ENCODE peak calls at places on chromosome 1, in ten cellular contexts. E is mesothelial cell of epicardium; W is CD8-positive, alpha-beta T cell; K is omental fat pad; Q is RWPE1; U is lung; L is glutamatergic neuron; D is cardiac fibroblast; S is fibroblast of lung; F is endothelial cell. O is an unnamed sample.

GRCh38 chr1:21639594-21640041 is 29.5 kb downstream of the RAP1GAP start:
- DNase-seq in U (no peak), Q (no peak), E (no peak), L (no peak), D (peak), W (no peak), K (no peak), F (no peak), S (peak), O (no peak)

GRCh38 chr1:109613396-109614147 is 5.8 kb downstream of the GNAT2 start:
- DNase-seq in S (peak), D (no peak), F (no peak), K (no peak), L (no peak), W (no peak), Q (no peak), E (no peak), U (no peak), O (no peak)

GRCh38 chr1:1402081-1402900 is 3.2 kb upstream of the CCNL2 start:
- DNase-seq in S (peak), W (no peak), F (peak), E (no peak), D (peak), Q (no peak), L (peak), K (no peak), U (no peak), O (no peak)

GRCh38 chr1:95002657-95003432 is 69.9 kb downstream of the ALG14 start:
- DNase-seq in Q (no peak), D (no peak), S (peak), K (no peak), L (no peak), U (no peak), W (no peak), F (no peak), E (peak), O (no peak)

GRCh38 chr1:241642593-241642944 is 2.4 kb upstream of the CHML start:
- DNase-seq in L (no peak), W (no peak), U (no peak), D (no peak), F (no peak), S (no peak), E (no peak), Q (no peak), K (no peak), O (no peak)

GRCh38 chr1:156076609-156077429 is 5.4 kb downstream of the MEX3A start:
- DNase-seq in F (peak), Q (no peak), K (no peak), S (no peak), D (no peak), L (peak), E (no peak), U (no peak), W (no peak), O (peak)

GRCh38 chr1:10431065-10431730 is 965 bp downstream of the CENPS start:
- DNase-seq in W (no peak), S (peak), L (no peak), Q (no peak), K (no peak), F (peak), E (no peak), D (no peak), U (no peak), O (no peak)

GRCh38 chr1:183106166-183106565 is 79.9 kb upstream of the LAMC2 start:
- DNase-seq in K (no peak), Q (no peak), S (peak), L (no peak), D (peak), F (no peak), E (no peak), U (no peak), W (no peak), O (no peak)

GRCh38 chr1:7677815-7678214 is 93.3 kb upstream of the VAMP3 start:
- DNase-seq in K (no peak), S (no peak), U (no peak), L (no peak), W (no peak), Q (no peak), F (no peak), E (no peak), D (no peak), O (no peak)

GRCh38 chr1:200131551-200132125 is 104.1 kb downstream of the NR5A2 start:
- DNase-seq in F (no peak), W (no peak), K (no peak), E (no peak), S (peak), Q (no peak), L (no peak), D (no peak), U (no peak), O (no peak)

GRCh38 chr1:218259800-218260199 is 25.3 kb upstream of the RRP15 start:
- DNase-seq in F (peak), Q (no peak), K (no peak), S (peak), L (no peak), E (no peak), D (peak), U (no peak), W (no peak), O (no peak)

GRCh38 chr1:19203440-19203839 is 6.6 kb downstream of the UBR4 start:
- DNase-seq in E (no peak), Q (peak), D (peak), W (no peak), K (no peak), F (no peak), S (peak), L (no peak), U (peak), O (no peak)

GRCh38 chr1:220300442-220301121 is 28.3 kb upstream of the RAB3GAP2 start:
- DNase-seq in S (peak), U (peak), D (peak), Q (peak), E (peak), K (peak), W (no peak), F (peak), L (peak), O (no peak)

GRCh38 chr1:23557471-23558124 is 1.7 kb downstream of the ID3 start:
- DNase-seq in L (no peak), W (no peak), F (no peak), S (no peak), D (peak), K (no peak), E (no peak), U (no peak), Q (no peak), O (no peak)

GRCh38 chr1:77188770-77189169 is 30.5 kb downstream of the PIGK start:
- DNase-seq in S (no peak), D (no peak), K (no peak), L (no peak), F (no peak), W (no peak), Q (no peak), U (no peak), E (no peak), O (no peak)

GRCh38 chr1:59971464-59971911 is 44.9 kb upstream of the CYP2J2 start:
- DNase-seq in Q (peak), F (peak), U (peak), K (peak), S (peak), E (peak), D (peak), W (no peak), L (peak), O (no peak)

GRCh38 chr1:236064674-236065508 is at the start of gene NID1:
- DNase-seq in U (peak), D (peak), L (peak), S (peak), F (peak), Q (peak), K (peak), E (peak), W (no peak), O (peak)
- TF ChIP-seq CTCF in U (no peak), D (peak), L (peak), S (peak), F (no peak), Q (peak), K (no peak), E (no peak), W (no peak), O (no peak)

GRCh38 chr1:231781887-231782286 is 155.3 kb downstream of the DISC1 start:
- DNase-seq in E (no peak), W (no peak), K (no peak), S (no peak), U (no peak), D (peak), L (no peak), F (no peak), Q (no peak), O (no peak)
- TF ChIP-seq CTCF in E (no peak), W (no peak), K (no peak), S (no peak), U (no peak), D (no peak), L (no peak), F (no peak), Q (no peak), O (no peak)

GRCh38 chr1:162040657-162041056 is 17.0 kb upstream of the OLFML2B start:
- DNase-seq in D (peak), L (no peak), S (peak), K (no peak), W (no peak), E (no peak), F (no peak), Q (no peak), U (no peak), O (no peak)
- TF ChIP-seq CTCF in D (peak), L (no peak), S (peak), K (no peak), W (no peak), E (peak), F (no peak), Q (peak), U (no peak), O (no peak)

DNA sequence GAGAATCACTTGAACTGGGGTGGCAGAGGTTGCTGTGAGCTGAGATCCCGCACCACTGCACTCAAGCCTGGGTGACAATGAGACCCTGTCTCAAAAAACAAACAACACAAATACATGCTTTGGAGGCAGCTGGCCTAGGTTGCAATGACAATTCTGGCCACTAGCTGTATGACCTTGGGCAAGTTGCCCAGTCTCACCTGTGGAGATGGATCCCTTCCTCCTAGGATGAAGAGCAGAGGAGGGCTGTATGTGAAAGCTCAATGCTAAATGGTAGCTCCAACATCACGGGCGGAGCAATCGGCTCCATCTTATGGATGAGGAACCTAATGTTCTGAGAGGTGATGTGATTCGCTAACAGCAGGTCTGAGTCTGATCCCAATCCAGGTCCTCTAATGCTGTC is 20.6 kb downstream of the ADORA1 start:
- DNase-seq in U (no peak), S (no peak), L (no peak), Q (peak), D (no peak), E (no peak), W (no peak), K (no peak), F (no peak), O (no peak)
- TF ChIP-seq CTCF in U (no peak), S (no peak), L (peak), Q (peak), D (peak), E (peak), W (no peak), K (no peak), F (peak), O (no peak)

GRCh38 chr1:61337037-61337436 is 254.7 kb downstream of the NFIA start:
- DNase-seq in E (no peak), U (no peak), D (peak), W (no peak), F (no peak), K (no peak), L (no peak), S (no peak), Q (no peak), O (no peak)
- TF ChIP-seq CTCF in E (no peak), U (no peak), D (peak), W (no peak), F (no peak), K (no peak), L (no peak), S (no peak), Q (no peak), O (no peak)

DNA sequence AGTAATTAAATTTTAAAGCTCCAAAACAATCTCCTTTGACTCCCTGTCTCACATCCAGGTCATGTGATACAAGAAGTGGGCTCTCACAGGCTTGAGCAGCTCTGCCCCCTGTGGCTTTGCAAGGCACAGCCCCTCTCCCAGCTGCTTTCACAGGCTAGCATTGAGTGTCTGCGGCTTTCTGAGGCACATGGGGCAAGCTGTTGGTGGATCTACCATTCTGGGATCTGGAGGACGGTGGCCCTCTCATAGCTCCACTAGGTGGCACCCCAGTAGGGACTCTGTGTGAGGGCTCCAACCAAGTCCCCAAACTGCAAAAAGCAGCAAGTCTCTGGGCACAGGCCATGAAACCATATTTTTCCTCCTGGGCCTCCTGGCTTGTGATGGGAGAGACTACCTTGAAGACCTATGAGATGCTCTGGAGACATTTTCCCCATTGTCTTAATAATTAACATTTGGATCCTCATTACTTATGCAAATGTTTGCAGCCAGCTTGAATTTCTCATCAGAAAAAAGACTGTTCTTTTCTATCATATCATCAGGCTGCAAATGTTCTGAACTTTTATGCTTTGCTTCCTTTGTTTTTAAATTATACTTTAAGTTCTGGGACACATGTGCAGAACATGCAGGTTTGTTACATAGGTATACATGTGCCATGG is 554.1 kb upstream of the OLFM3 start:
- DNase-seq in U (no peak), K (no peak), L (peak), F (peak), W (no peak), S (peak), Q (no peak), E (no peak), D (peak), O (no peak)
- TF ChIP-seq CTCF in U (no peak), K (no peak), L (peak), F (no peak), W (no peak), S (peak), Q (no peak), E (no peak), D (peak), O (no peak)